ENCODE peak calls at places on chromosomes 5 and 9, in ten cellular contexts. B is adrenal gland, Z is cardiac muscle cell, E is astrocyte of the spinal cord, G is dorsolateral prefrontal cortex, I is brain microvascular endothelial cell, V is mucosa of descending colon, C is kidney, P is esophagus muscularis mucosa, D is stomach. W is an unnamed sample.

GRCh38 chr5:110768138-110768845 is 29.5 kb downstream of the SLC25A46 start:
- DNase-seq in B (no peak), Z (peak), E (peak), G (no peak), I (peak), V (no peak), C (no peak), P (no peak), D (no peak), W (no peak)

GRCh38 chr9:13215791-13216554 is 63.5 kb downstream of the MPDZ start:
- DNase-seq in B (no peak), Z (no peak), E (no peak), G (no peak), I (no peak), V (no peak), C (no peak), P (no peak), D (no peak), W (no peak)

GRCh38 chr5:158233735-158234322 is 374.9 kb upstream of the CLINT1 start:
- DNase-seq in B (no peak), Z (no peak), E (peak), G (no peak), I (no peak), V (no peak), C (no peak), P (no peak), D (no peak), W (no peak)

GRCh38 chr9:3526903-3527652 is 1.3 kb upstream of the RFX3 start:
- DNase-seq in B (peak), Z (peak), E (no peak), G (no peak), I (peak), V (peak), C (no peak), P (peak), D (no peak), W (no peak)

GRCh38 chr9:124964056-124964455 is 23.2 kb upstream of the GOLGA1 start:
- DNase-seq in B (no peak), Z (no peak), E (no peak), G (no peak), I (no peak), V (no peak), C (no peak), P (no peak), D (no peak), W (no peak)

GRCh38 chr5:97531549-97531948 is 348.5 kb upstream of the RIOK2 start:
- DNase-seq in B (no peak), Z (no peak), E (no peak), G (no peak), I (no peak), V (no peak), C (no peak), P (no peak), D (no peak), W (no peak)

GRCh38 chr5:73093943-73094342 is 26.4 kb upstream of the TMEM171 start:
- DNase-seq in B (peak), Z (peak), E (peak), G (no peak), I (peak), V (no peak), C (no peak), P (no peak), D (no peak), W (no peak)

GRCh38 chr9:36720043-36720442 is 147.3 kb downstream of the MELK start:
- DNase-seq in B (no peak), Z (no peak), E (no peak), G (no peak), I (no peak), V (no peak), C (no peak), P (no peak), D (no peak), W (no peak)

GRCh38 chr9:128001411-128002298 is 20.9 kb upstream of the EEIG1 start:
- DNase-seq in B (no peak), Z (peak), E (peak), G (no peak), I (peak), V (no peak), C (peak), P (no peak), D (peak), W (no peak)

GRCh38 chr5:14488697-14489096 is 92.9 kb upstream of the OTULINL start:
- DNase-seq in B (no peak), Z (no peak), E (no peak), G (no peak), I (no peak), V (no peak), C (no peak), P (no peak), D (no peak), W (no peak)

GRCh38 chr9:81058776-81059175 is 630.6 kb downstream of the TLE1 start:
- DNase-seq in B (no peak), Z (no peak), E (no peak), G (no peak), I (no peak), V (no peak), C (no peak), P (no peak), D (no peak), W (no peak)

GRCh38 chr5:158477214-158477613 is 618.3 kb upstream of the CLINT1 start:
- DNase-seq in B (no peak), Z (no peak), E (no peak), G (no peak), I (no peak), V (no peak), C (no peak), P (no peak), D (no peak), W (no peak)

GRCh38 chr5:131357739-131358561 is 94.1 kb downstream of the CDC42SE2 start:
- DNase-seq in B (no peak), Z (no peak), E (no peak), G (no peak), I (no peak), V (no peak), C (no peak), P (no peak), D (no peak), W (no peak)

GRCh38 chr5:154972476-154973080 is 31.7 kb downstream of the MRPL22 start:
- DNase-seq in B (peak), Z (peak), E (peak), G (no peak), I (peak), V (no peak), C (no peak), P (no peak), D (no peak), W (peak)

GRCh38 chr9:117494401-117495130 is 79.7 kb upstream of the ASTN2 start:
- DNase-seq in B (no peak), Z (no peak), E (peak), G (no peak), I (no peak), V (no peak), C (no peak), P (no peak), D (no peak), W (no peak)

DNA sequence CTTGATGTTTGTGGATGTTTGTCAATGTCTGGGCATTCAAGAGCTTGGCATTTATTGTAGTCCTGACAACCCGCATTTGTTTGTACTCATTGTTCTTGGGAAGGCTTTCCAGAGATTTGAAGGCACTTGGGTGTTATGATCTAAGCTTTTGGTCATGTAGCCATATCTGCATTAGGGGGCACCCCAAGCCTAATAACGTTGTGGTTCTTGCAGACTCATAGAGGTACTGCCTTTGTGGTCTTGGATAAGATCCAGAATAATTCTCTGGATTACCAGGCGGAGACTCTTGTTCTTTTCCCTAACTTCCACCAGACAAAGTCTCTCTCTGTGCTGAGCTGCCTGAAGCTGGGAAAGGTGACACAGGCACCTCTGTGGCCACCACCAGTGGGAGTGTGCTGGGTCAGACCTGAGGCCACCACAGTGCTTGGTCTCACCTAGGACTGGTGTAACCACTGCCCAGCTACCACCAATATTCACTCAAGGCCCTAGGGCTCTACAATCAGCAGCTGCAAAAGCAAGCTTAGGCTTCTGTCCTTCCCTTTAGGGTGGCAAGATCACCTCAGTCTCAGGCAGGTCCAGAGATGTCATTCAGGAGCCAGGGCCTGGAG is 144.4 kb upstream of the TAS2R1 start:
- DNase-seq in B (no peak), Z (peak), E (peak), G (no peak), I (peak), V (no peak), C (no peak), P (no peak), D (no peak), W (no peak)
- TF ChIP-seq CTCF in B (no peak), Z (peak), E (peak), G (no peak), I (peak), V (no peak), C (no peak), P (no peak), D (no peak), W (no peak)

GRCh38 chr9:114431770-114432169 is 44.0 kb upstream of the AKNA start:
- DNase-seq in B (no peak), Z (no peak), E (no peak), G (no peak), I (no peak), V (no peak), C (no peak), P (no peak), D (no peak), W (no peak)

GRCh38 chr9:114431003-114431402 is 43.2 kb upstream of the AKNA start:
- DNase-seq in B (no peak), Z (no peak), E (no peak), G (no peak), I (no peak), V (no peak), C (no peak), P (no peak), D (no peak), W (no peak)

GRCh38 chr9:114428466-114428865 is 40.7 kb upstream of the AKNA start:
- DNase-seq in B (no peak), Z (no peak), E (no peak), G (no peak), I (no peak), V (no peak), C (no peak), P (no peak), D (no peak), W (no peak)

GRCh38 chr9:114429488-114429887 is 41.7 kb upstream of the AKNA start:
- DNase-seq in B (no peak), Z (no peak), E (no peak), G (no peak), I (no peak), V (no peak), C (no peak), P (no peak), D (no peak), W (no peak)

DNA sequence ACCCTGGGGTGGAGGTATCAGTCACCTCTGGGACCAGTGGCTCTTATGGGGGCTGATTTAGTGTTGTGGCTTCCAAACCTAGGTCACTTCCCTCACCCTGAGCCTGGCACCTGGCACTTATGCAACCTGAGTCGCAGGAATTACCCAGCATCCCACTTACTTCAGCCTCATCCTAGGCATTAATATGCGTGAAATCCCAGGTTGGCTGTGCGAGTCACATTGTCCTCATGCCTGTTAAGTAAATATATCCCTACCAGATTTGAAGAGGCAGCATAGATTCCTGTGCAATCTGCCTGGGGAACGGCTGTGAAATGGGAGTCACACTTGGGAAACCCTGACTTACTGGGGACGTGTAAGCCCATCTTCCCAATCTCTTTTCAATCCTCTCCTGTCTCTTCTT is 42.7 kb upstream of the AKNA start:
- DNase-seq in B (no peak), Z (no peak), E (no peak), G (no peak), I (no peak), V (no peak), C (no peak), P (no peak), D (no peak), W (no peak)
- TF ChIP-seq CTCF in B (no peak), Z (no peak), E (no peak), G (no peak), I (no peak), V (no peak), C (no peak), P (no peak), D (no peak), W (no peak)

GRCh38 chr5:166961028-166961427 is 1330.4 kb upstream of the WWC1 start:
- DNase-seq in B (no peak), Z (no peak), E (no peak), G (no peak), I (no peak), V (no peak), C (no peak), P (no peak), D (no peak), W (no peak)
- TF ChIP-seq CTCF in B (no peak), Z (peak), E (peak), G (no peak), I (no peak), V (no peak), C (no peak), P (no peak), D (no peak), W (peak)

GRCh38 chr9:106324596-106325280 is 538.2 kb upstream of the ZNF462 start:
- DNase-seq in B (no peak), Z (no peak), E (peak), G (no peak), I (no peak), V (no peak), C (no peak), P (no peak), D (no peak), W (peak)
- TF ChIP-seq CTCF in B (no peak), Z (no peak), E (no peak), G (no peak), I (no peak), V (no peak), C (no peak), P (no peak), D (no peak), W (no peak)

GRCh38 chr5:137696481-137696880 is 39.4 kb downstream of the KLHL3 start:
- DNase-seq in B (no peak), Z (peak), E (peak), G (no peak), I (peak), V (no peak), C (no peak), P (no peak), D (no peak), W (no peak)

GRCh38 chr5:137693307-137693950 is 42.5 kb downstream of the KLHL3 start:
- DNase-seq in B (no peak), Z (no peak), E (no peak), G (no peak), I (no peak), V (no peak), C (no peak), P (no peak), D (no peak), W (no peak)

GRCh38 chr5:137699291-137700281 is 36.3 kb downstream of the KLHL3 start:
- DNase-seq in B (no peak), Z (peak), E (no peak), G (no peak), I (no peak), V (no peak), C (no peak), P (no peak), D (no peak), W (no peak)

GRCh38 chr5:137693951-137694721 is 41.8 kb downstream of the KLHL3 start:
- DNase-seq in B (no peak), Z (no peak), E (no peak), G (no peak), I (no peak), V (no peak), C (no peak), P (no peak), D (no peak), W (no peak)

GRCh38 chr5:137695651-137696428 is 40.0 kb downstream of the KLHL3 start:
- DNase-seq in B (no peak), Z (peak), E (no peak), G (no peak), I (no peak), V (no peak), C (no peak), P (no peak), D (no peak), W (no peak)
- TF ChIP-seq CTCF in B (peak), Z (no peak), E (no peak), G (no peak), I (peak), V (no peak), C (no peak), P (no peak), D (no peak), W (no peak)

DNA sequence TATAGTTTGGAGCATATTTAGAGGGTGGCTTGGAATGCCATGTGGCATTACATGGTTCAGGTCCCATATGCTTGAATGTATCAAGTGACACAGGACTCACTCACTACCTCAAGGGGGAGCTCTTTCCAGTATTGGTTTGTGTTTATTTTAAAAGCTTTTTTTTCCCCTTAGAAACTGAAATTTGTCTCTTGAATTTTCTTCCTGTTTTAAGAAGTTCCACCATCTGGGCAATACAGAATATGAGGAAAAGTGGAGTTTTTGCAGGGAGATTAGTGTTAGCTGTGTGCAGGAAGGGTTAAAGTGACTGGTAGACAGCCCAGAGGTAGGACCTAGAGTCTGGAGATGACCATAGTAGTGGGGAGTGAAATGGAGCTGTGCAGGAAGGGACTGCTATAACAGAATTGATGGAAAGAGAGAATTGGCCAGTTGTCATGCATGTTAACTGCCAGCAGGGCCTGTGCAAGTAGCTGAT is 36.6 kb downstream of the CTNNA1 start:
- DNase-seq in B (no peak), Z (peak), E (peak), G (no peak), I (peak), V (no peak), C (no peak), P (no peak), D (no peak), W (no peak)
- TF ChIP-seq CTCF in B (peak), Z (peak), E (peak), G (peak), I (peak), V (no peak), C (peak), P (peak), D (no peak), W (peak)

DNA sequence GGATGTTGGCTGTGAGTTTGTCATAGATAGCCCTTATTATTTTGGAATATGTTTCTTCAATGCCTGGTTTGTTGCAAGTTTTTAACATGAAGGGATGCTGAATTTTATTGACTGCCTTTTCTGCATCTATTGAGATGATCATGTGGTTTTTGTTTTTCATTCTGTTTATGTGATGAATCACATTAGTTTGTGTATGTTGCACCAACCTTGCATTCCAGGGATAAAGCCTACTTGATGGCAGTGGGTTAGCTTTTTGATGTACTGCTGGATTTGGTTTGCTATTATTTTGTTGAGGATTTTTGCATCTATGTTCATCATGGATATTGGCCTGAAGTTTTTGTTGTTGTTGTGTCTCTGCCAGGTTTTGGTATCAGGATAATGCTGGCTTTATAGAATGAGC is 225.6 kb downstream of the PCSK1 start:
- DNase-seq in B (no peak), Z (no peak), E (no peak), G (no peak), I (no peak), V (no peak), C (no peak), P (no peak), D (no peak), W (no peak)
- TF ChIP-seq CTCF in B (no peak), Z (no peak), E (no peak), G (no peak), I (no peak), V (no peak), C (no peak), P (no peak), D (no peak), W (no peak)

W was measured in neural crest cell.